ENCODE peak calls at places on chromosomes 11 and 22, in seven cellular contexts. E is K562, T is fibroblast of lung, S is IMR-90, Z is PC-3, H is GM23248, I is OCI-LY7. M is an unnamed sample.

GRCh38 chr11:35605691-35606090 is 12.6 kb upstream of the FJX1 start:
- DNase-seq in T (peak; percentile 59), S (peak; percentile 59), Z (no peak), H (peak; percentile 42), I (no peak), E (no peak), M (no peak)

GRCh38 chr22:27978317-27978716 is 59.3 kb upstream of the PITPNB start:
- DNase-seq in E (no peak), I (no peak), T (no peak), S (no peak), Z (no peak), H (no peak), M (no peak)

GRCh38 chr22:30422481-30423295 is 2.9 kb upstream of the MTFP1 start:
- DNase-seq in S (peak; percentile 95), Z (peak; percentile 94), I (no peak), H (peak; percentile 99), T (peak; percentile 92), E (peak; percentile 40), M (peak; percentile 97)

GRCh38 chr11:62269654-62270278 is at the start of gene SCGB2A2:
- DNase-seq in E (no peak), H (no peak), I (no peak), Z (peak; percentile 73), S (no peak), T (no peak), M (no peak)

GRCh38 chr11:76669901-76670474 is 559 bp downstream of the LRRC32 start:
- DNase-seq in H (peak; percentile 78), I (peak; percentile 52), T (peak; percentile 71), E (no peak), S (peak; percentile 88), Z (no peak), M (peak; percentile 80)

GRCh38 chr11:93051181-93051580 is 81.7 kb downstream of the MTNR1B start:
- DNase-seq in I (no peak), Z (no peak), H (peak; percentile 69), E (no peak), T (peak; percentile 76), S (peak; percentile 88), M (peak; percentile 39)

GRCh38 chr11:68010058-68011041 is at the start of gene ALDH3B1:
- DNase-seq in I (peak; percentile 49), Z (peak; percentile 90), T (peak; percentile 91), E (peak; percentile 73), H (peak; percentile 95), S (peak; percentile 70), M (peak; percentile 94)

GRCh38 chr11:11427185-11427944 is 74.3 kb upstream of the CSNK2A3 start:
- DNase-seq in T (no peak), Z (no peak), S (no peak), I (no peak), E (no peak), H (no peak), M (no peak)

GRCh38 chr11:61415381-61415780 is 14.4 kb downstream of the CPSF7 start:
- DNase-seq in S (no peak), I (no peak), E (no peak), T (no peak), H (no peak), Z (no peak), M (no peak)

GRCh38 chr11:85948884-85949283 is 93.7 kb downstream of the CCDC83 start:
- DNase-seq in S (peak; percentile 35), H (no peak), T (no peak), E (no peak), Z (peak; percentile 37), I (no peak), M (no peak)

GRCh38 chr22:50471962-50472361 is 2.9 kb downstream of the SBF1 start:
- DNase-seq in T (no peak), Z (no peak), H (no peak), E (no peak), S (no peak), I (no peak), M (no peak)
- H3K4me2 ChIP-seq in T (no peak overlapping the region), Z (no peak overlapping the region), H (no peak overlapping the region), E (no peak overlapping the region), S (no peak overlapping the region), I (peak overlapping the region; percentile 99), M (no peak overlapping the region)

GRCh38 chr11:102489469-102490145 is 37.0 kb upstream of the TMEM123 start:
- DNase-seq in S (no peak), E (no peak), Z (no peak), I (no peak), H (no peak), T (no peak), M (no peak)
- H3K4me1 ChIP-seq in S (no peaks in the 10 kb centered on the region), E (no peaks in the 10 kb centered on the region), Z (peaks cover 19% of the 10 kb centered on the region), I (peaks cover 28% of the 10 kb centered on the region), H (peaks cover 10% of the 10 kb centered on the region), T (no peaks in the 10 kb centered on the region), M (peaks cover 2% of the 10 kb centered on the region)

GRCh38 chr22:37306494-37306829 is 24.2 kb downstream of the CYTH4 start:
- DNase-seq in H (no peak), T (no peak), S (no peak), I (no peak), Z (no peak), E (no peak), M (no peak)
- H3K4me2 ChIP-seq in H (peak overlapping the region; percentile 56), T (no peak overlapping the region), S (no peak overlapping the region), I (peak overlapping the region; percentile 72), Z (peak overlapping the region; percentile 68), E (peak overlapping the region; percentile 42), M (no peak overlapping the region)

GRCh38 chr11:65418431-65418680 is 4.2 kb upstream of the NEAT1 start:
- DNase-seq in I (no peak), T (peak; percentile 47), S (no peak), H (no peak), E (no peak), Z (no peak), M (peak; percentile 86)
- H3K4me1 ChIP-seq in I (peaks cover 70% of the 10 kb centered on the region), T (peaks cover 39% of the 10 kb centered on the region), S (peaks cover 38% of the 10 kb centered on the region), H (peaks cover 52% of the 10 kb centered on the region), E (peaks cover 51% of the 10 kb centered on the region), Z (peaks cover 53% of the 10 kb centered on the region), M (peaks cover 47% of the 10 kb centered on the region)

GRCh38 chr11:1921576-1922141 is 2.2 kb downstream of the TNNT3 start:
- DNase-seq in H (peak; percentile 57), E (no peak), Z (no peak), I (no peak), S (no peak), T (peak; percentile 19), M (no peak)
- H3K4me2 ChIP-seq in H (no peak overlapping the region), E (no peak overlapping the region), Z (no peak overlapping the region), I (no peak overlapping the region), S (no peak overlapping the region), T (no peak overlapping the region), M (no peak overlapping the region)

GRCh38 chr11:119367661-119368120 is 13.8 kb downstream of the USP2 start:
- DNase-seq in H (no peak), T (no peak), S (no peak), Z (no peak), I (peak; percentile 77), E (no peak), M (no peak)
- H3K4me1 ChIP-seq in H (peaks cover 14% of the 10 kb centered on the region), T (peaks cover 22% of the 10 kb centered on the region), S (peaks cover 20% of the 10 kb centered on the region), Z (peaks cover 17% of the 10 kb centered on the region), I (peaks cover 81% of the 10 kb centered on the region), E (peaks cover 61% of the 10 kb centered on the region), M (peaks cover 16% of the 10 kb centered on the region)

DNA sequence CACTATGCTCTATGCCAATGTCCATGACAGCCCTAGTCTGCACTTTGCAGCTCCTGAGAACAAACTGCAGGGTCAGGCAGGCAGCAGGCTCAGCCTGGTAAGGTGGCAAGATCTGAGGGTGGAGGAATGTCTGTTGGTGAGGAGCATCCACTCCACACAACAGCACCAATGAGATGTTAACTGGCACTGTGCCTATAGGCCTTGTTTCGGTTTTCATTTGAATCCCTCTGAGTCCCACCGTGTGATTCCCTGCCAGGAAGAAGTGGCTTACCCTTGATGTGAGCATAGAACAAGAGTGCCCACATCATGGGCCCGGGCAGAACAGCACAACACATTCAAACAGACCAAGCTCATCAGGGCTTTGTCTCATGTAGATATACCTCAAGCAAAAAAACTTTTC is 44.1 kb upstream of the CHRM4 start:
- DNase-seq in S (no peak), Z (no peak), H (no peak), T (no peak), I (no peak), E (no peak), M (no peak)
- H3K4me2 ChIP-seq in S (no peak overlapping the region), Z (no peak overlapping the region), H (no peak overlapping the region), T (no peak overlapping the region), I (no peak overlapping the region), E (no peak overlapping the region), M (no peak overlapping the region)

GRCh38 chr11:94129505-94130335 is 1.1 kb downstream of the PANX1 start:
- DNase-seq in I (peak; percentile 50), S (peak; percentile 39), H (peak; percentile 43), Z (peak; percentile 85), T (peak; percentile 54), E (no peak), M (peak; percentile 51)
- H3K4me1 ChIP-seq in I (peaks cover 27% of the 10 kb centered on the region), S (peaks cover 25% of the 10 kb centered on the region), H (peaks cover 44% of the 10 kb centered on the region), Z (peaks cover 63% of the 10 kb centered on the region), T (peaks cover 19% of the 10 kb centered on the region), E (peaks cover 54% of the 10 kb centered on the region), M (peaks cover 26% of the 10 kb centered on the region)

M was measured in mesenchymal stem cell.